ENCODE peak calls at places on chromosomes 6 and 20, in five cellular contexts. One of them, this sample, is unnamed.

GRCh38 chr6:116476021-116476678 is 15.0 kb downstream of the CALHM6 start:
- DNase-seq in caudate nucleus: no peak
- DNase-seq in left ventricle myocardium superior: no peak
- DNase-seq in SJSA1: no peak
- DNase-seq in renal cortical epithelial cell: peak; percentile 69
- DNase-seq in this sample: no peak

GRCh38 chr6:36126553-36127458 is 3.5 kb upstream of the MAPK13 start:
- DNase-seq in caudate nucleus: no peak
- DNase-seq in renal cortical epithelial cell: peak; percentile 44
- DNase-seq in left ventricle myocardium superior: no peak
- DNase-seq in SJSA1: no peak
- DNase-seq in this sample: no peak

GRCh38 chr6:21355638-21356037 is 237.9 kb upstream of the SOX4 start:
- DNase-seq in caudate nucleus: no peak
- DNase-seq in left ventricle myocardium superior: no peak
- DNase-seq in renal cortical epithelial cell: no peak
- DNase-seq in SJSA1: no peak
- DNase-seq in this sample: no peak

GRCh38 chr6:35318200-35318844 is 20.7 kb downstream of the DEF6 start:
- DNase-seq in renal cortical epithelial cell: peak; percentile 55
- DNase-seq in SJSA1: peak; percentile 87
- DNase-seq in caudate nucleus: peak; percentile 83
- DNase-seq in left ventricle myocardium superior: peak; percentile 90
- DNase-seq in this sample: no peak

GRCh38 chr20:37529968-37530600 is 2.4 kb upstream of the BLCAP start:
- DNase-seq in renal cortical epithelial cell: no peak
- DNase-seq in caudate nucleus: no peak
- DNase-seq in SJSA1: peak; percentile 17
- DNase-seq in left ventricle myocardium superior: no peak
- DNase-seq in this sample: no peak

GRCh38 chr6:40164345-40164755 is 230.1 kb upstream of the MOCS1 start:
- DNase-seq in renal cortical epithelial cell: no peak
- DNase-seq in caudate nucleus: peak; percentile 5
- DNase-seq in left ventricle myocardium superior: no peak
- DNase-seq in SJSA1: peak; percentile 49
- DNase-seq in this sample: no peak

GRCh38 chr20:60062431-60063336 is 104.5 kb downstream of the CDH26 start:
- DNase-seq in caudate nucleus: no peak
- DNase-seq in left ventricle myocardium superior: no peak
- DNase-seq in renal cortical epithelial cell: peak; percentile 15
- DNase-seq in SJSA1: peak; percentile 93
- DNase-seq in this sample: no peak

GRCh38 chr6:136587527-136587926 is 37.3 kb upstream of the MAP7 start:
- DNase-seq in caudate nucleus: no peak
- DNase-seq in renal cortical epithelial cell: no peak
- DNase-seq in SJSA1: no peak
- DNase-seq in left ventricle myocardium superior: no peak
- DNase-seq in this sample: peak; percentile 11

GRCh38 chr20:62069741-62070216 is 4.1 kb upstream of the TAF4 start:
- DNase-seq in SJSA1: no peak
- DNase-seq in left ventricle myocardium superior: no peak
- DNase-seq in caudate nucleus: no peak
- DNase-seq in renal cortical epithelial cell: peak; percentile 86
- DNase-seq in this sample: no peak

GRCh38 chr6:79888587-79888986 is 58.8 kb downstream of the ELOVL4 start:
- DNase-seq in caudate nucleus: no peak
- DNase-seq in renal cortical epithelial cell: no peak
- DNase-seq in SJSA1: no peak
- DNase-seq in left ventricle myocardium superior: no peak
- DNase-seq in this sample: no peak

GRCh38 chr6:111533087-111533784 is 50.2 kb upstream of the REV3L start:
- DNase-seq in caudate nucleus: no peak
- DNase-seq in left ventricle myocardium superior: no peak
- DNase-seq in renal cortical epithelial cell: no peak
- DNase-seq in SJSA1: no peak
- DNase-seq in this sample: no peak

GRCh38 chr6:160041608-160042007 is 72.7 kb downstream of the IGF2R start:
- DNase-seq in caudate nucleus: no peak
- DNase-seq in SJSA1: no peak
- DNase-seq in renal cortical epithelial cell: peak; percentile 43
- DNase-seq in left ventricle myocardium superior: peak; percentile 80
- DNase-seq in this sample: peak; percentile 12

GRCh38 chr20:63000036-63000435 is 6.7 kb downstream of the BHLHE23 start:
- DNase-seq in left ventricle myocardium superior: no peak
- DNase-seq in renal cortical epithelial cell: no peak
- DNase-seq in SJSA1: no peak
- DNase-seq in caudate nucleus: no peak
- DNase-seq in this sample: no peak

GRCh38 chr6:47109281-47109680 is 67.1 kb upstream of the ADGRF1 start:
- DNase-seq in renal cortical epithelial cell: no peak
- DNase-seq in caudate nucleus: no peak
- DNase-seq in left ventricle myocardium superior: no peak
- DNase-seq in SJSA1: no peak
- DNase-seq in this sample: no peak

GRCh38 chr6:93423542-93423941 is 4.2 kb upstream of the EPHA7 start:
- DNase-seq in SJSA1: peak; percentile 51
- DNase-seq in renal cortical epithelial cell: peak; percentile 63
- DNase-seq in left ventricle myocardium superior: no peak
- DNase-seq in caudate nucleus: no peak
- DNase-seq in this sample: peak; percentile 35

GRCh38 chr6:33443619-33444504 is 10.5 kb upstream of the ZBTB9 start:
- DNase-seq in caudate nucleus: no peak
- DNase-seq in left ventricle myocardium superior: no peak
- DNase-seq in SJSA1: no peak
- DNase-seq in renal cortical epithelial cell: no peak
- DNase-seq in this sample: no peak

GRCh38 chr6:167750956-167751358 is 75.8 kb upstream of the AFDN start:
- DNase-seq in renal cortical epithelial cell: peak; percentile 94
- DNase-seq in left ventricle myocardium superior: peak; percentile 84
- DNase-seq in caudate nucleus: no peak
- DNase-seq in SJSA1: no peak
- DNase-seq in this sample: no peak

GRCh38 chr6:40877362-40877761 is 161.7 kb downstream of the UNC5CL start:
- DNase-seq in left ventricle myocardium superior: no peak
- DNase-seq in caudate nucleus: no peak
- DNase-seq in SJSA1: no peak
- DNase-seq in renal cortical epithelial cell: peak; percentile 2
- DNase-seq in this sample: no peak

GRCh38 chr6:157074969-157075368 is 248.3 kb downstream of the TMEM242 start:
- DNase-seq in left ventricle myocardium superior: no peak
- DNase-seq in caudate nucleus: no peak
- DNase-seq in SJSA1: no peak
- DNase-seq in renal cortical epithelial cell: no peak
- DNase-seq in this sample: no peak

GRCh38 chr6:70072540-70073179 is 206.3 kb downstream of the COL19A1 start:
- DNase-seq in caudate nucleus: no peak
- DNase-seq in SJSA1: no peak
- DNase-seq in left ventricle myocardium superior: no peak
- DNase-seq in renal cortical epithelial cell: no peak
- DNase-seq in this sample: no peak

GRCh38 chr20:8540466-8540865 is 408.4 kb downstream of the PLCB1 start:
- DNase-seq in left ventricle myocardium superior: no peak
- DNase-seq in caudate nucleus: no peak
- DNase-seq in renal cortical epithelial cell: no peak
- DNase-seq in SJSA1: no peak
- DNase-seq in this sample: no peak

GRCh38 chr20:51428451-51429143 is 113.9 kb downstream of the NFATC2 start:
- DNase-seq in SJSA1: no peak
- DNase-seq in renal cortical epithelial cell: no peak
- DNase-seq in left ventricle myocardium superior: peak; percentile 67
- DNase-seq in caudate nucleus: no peak
- DNase-seq in this sample: no peak

GRCh38 chr20:57618091-57618765 is 2.0 kb downstream of the ZBP1 start:
- DNase-seq in SJSA1: peak; percentile 35
- DNase-seq in renal cortical epithelial cell: peak; percentile 73
- DNase-seq in caudate nucleus: no peak
- DNase-seq in left ventricle myocardium superior: peak; percentile 29
- DNase-seq in this sample: no peak

GRCh38 chr20:7859371-7859802 is 80.9 kb downstream of the HAO1 start:
- DNase-seq in caudate nucleus: no peak
- DNase-seq in renal cortical epithelial cell: peak; percentile 85
- DNase-seq in left ventricle myocardium superior: no peak
- DNase-seq in SJSA1: no peak
- DNase-seq in this sample: peak; percentile 1

GRCh38 chr20:34709836-34710567 is 5.9 kb downstream of the TP53INP2 start:
- DNase-seq in SJSA1: peak; percentile 48
- DNase-seq in caudate nucleus: peak; percentile 82
- DNase-seq in renal cortical epithelial cell: peak; percentile 35
- DNase-seq in left ventricle myocardium superior: peak; percentile 92
- DNase-seq in this sample: peak; percentile 85

GRCh38 chr6:127342296-127342945 is 988 bp downstream of the ECHDC1 start:
- DNase-seq in SJSA1: peak; percentile 52
- DNase-seq in renal cortical epithelial cell: peak; percentile 88
- DNase-seq in left ventricle myocardium superior: no peak
- DNase-seq in caudate nucleus: no peak
- DNase-seq in this sample: peak; percentile 31

GRCh38 chr6:35181313-35181932 is 32.3 kb upstream of the SCUBE3 start:
- DNase-seq in SJSA1: no peak
- DNase-seq in left ventricle myocardium superior: no peak
- DNase-seq in caudate nucleus: no peak
- DNase-seq in renal cortical epithelial cell: peak; percentile 92
- DNase-seq in this sample: no peak

GRCh38 chr6:167811040-167811439 is 15.7 kb upstream of the AFDN start:
- DNase-seq in SJSA1: no peak
- DNase-seq in renal cortical epithelial cell: no peak
- DNase-seq in caudate nucleus: no peak
- DNase-seq in left ventricle myocardium superior: no peak
- DNase-seq in this sample: no peak

GRCh38 chr6:129140571-129140970 is 257.6 kb downstream of the LAMA2 start:
- DNase-seq in renal cortical epithelial cell: no peak
- DNase-seq in caudate nucleus: no peak
- DNase-seq in left ventricle myocardium superior: peak; percentile 32
- DNase-seq in SJSA1: no peak
- DNase-seq in this sample: no peak

GRCh38 chr20:50029697-50030428 is 47.1 kb downstream of the SNAI1 start:
- DNase-seq in renal cortical epithelial cell: peak; percentile 93
- DNase-seq in caudate nucleus: no peak
- DNase-seq in left ventricle myocardium superior: peak; percentile 61
- DNase-seq in SJSA1: peak; percentile 93
- DNase-seq in this sample: no peak

This sample was measured in erythroblast.